ENCODE peak calls at places on chromosomes 11 and 22, in seven cellular contexts. One of them, this sample, is unnamed. For H3K4me1, the result is how much of the 10 kb centered on the place peaks cover.

GRCh38 chr11:73404048-73404447 is 27.8 kb downstream of the RELT start:
- DNase-seq in kidney: no peak
- DNase-seq in PC-3: peak
- DNase-seq in IMR-90: peak
- DNase-seq in colonic mucosa: no peak
- DNase-seq in left lung: peak
- DNase-seq in testis: peak
- DNase-seq in this sample: peak

GRCh38 chr11:12223771-12224536 is 113.6 kb downstream of the MICAL2 start:
- DNase-seq in IMR-90: peak
- DNase-seq in left lung: no peak
- DNase-seq in kidney: no peak
- DNase-seq in colonic mucosa: peak
- DNase-seq in testis: no peak
- DNase-seq in PC-3: peak
- DNase-seq in this sample: no peak

GRCh38 chr11:102421262-102421661 is 31.3 kb downstream of the TMEM123 start:
- DNase-seq in left lung: no peak
- DNase-seq in colonic mucosa: no peak
- DNase-seq in kidney: no peak
- DNase-seq in PC-3: no peak
- DNase-seq in testis: no peak
- DNase-seq in IMR-90: no peak
- DNase-seq in this sample: no peak

GRCh38 chr11:1353383-1354124 is 36.2 kb upstream of the BRSK2 start:
- DNase-seq in kidney: no peak
- DNase-seq in colonic mucosa: no peak
- DNase-seq in IMR-90: no peak
- DNase-seq in PC-3: no peak
- DNase-seq in testis: no peak
- DNase-seq in left lung: no peak
- DNase-seq in this sample: no peak

GRCh38 chr22:23064381-23065068 is 5.8 kb upstream of the GNAZ start:
- DNase-seq in PC-3: no peak
- DNase-seq in IMR-90: no peak
- DNase-seq in colonic mucosa: no peak
- DNase-seq in kidney: peak
- DNase-seq in left lung: peak
- DNase-seq in testis: peak
- DNase-seq in this sample: peak

GRCh38 chr11:86891020-86891419 is 64.2 kb downstream of the FZD4 start:
- DNase-seq in colonic mucosa: no peak
- DNase-seq in IMR-90: no peak
- DNase-seq in PC-3: no peak
- DNase-seq in left lung: no peak
- DNase-seq in kidney: no peak
- DNase-seq in testis: no peak
- DNase-seq in this sample: no peak

GRCh38 chr11:86360775-86361395 is 13.8 kb upstream of the CCDC81 start:
- DNase-seq in kidney: no peak
- DNase-seq in colonic mucosa: no peak
- DNase-seq in IMR-90: peak
- DNase-seq in PC-3: peak
- DNase-seq in testis: no peak
- DNase-seq in left lung: no peak
- DNase-seq in this sample: no peak

GRCh38 chr11:7451952-7452507 is 33.3 kb upstream of the OLFML1 start:
- DNase-seq in testis: no peak
- DNase-seq in left lung: no peak
- DNase-seq in PC-3: no peak
- DNase-seq in colonic mucosa: no peak
- DNase-seq in IMR-90: no peak
- DNase-seq in kidney: no peak
- DNase-seq in this sample: no peak

GRCh38 chr11:61147271-61147670 is 14.0 kb downstream of the VPS37C start:
- DNase-seq in colonic mucosa: no peak
- DNase-seq in PC-3: no peak
- DNase-seq in IMR-90: no peak
- DNase-seq in testis: no peak
- DNase-seq in kidney: no peak
- DNase-seq in left lung: no peak
- DNase-seq in this sample: peak

GRCh38 chr11:61149624-61150615 is 11.3 kb downstream of the VPS37C start:
- DNase-seq in left lung: no peak
- DNase-seq in kidney: peak
- DNase-seq in IMR-90: peak
- DNase-seq in PC-3: peak
- DNase-seq in colonic mucosa: no peak
- DNase-seq in testis: peak
- DNase-seq in this sample: peak

GRCh38 chr11:61145228-61146005 is 15.8 kb downstream of the VPS37C start:
- DNase-seq in kidney: no peak
- DNase-seq in left lung: no peak
- DNase-seq in colonic mucosa: no peak
- DNase-seq in IMR-90: no peak
- DNase-seq in testis: no peak
- DNase-seq in PC-3: no peak
- DNase-seq in this sample: peak

GRCh38 chr11:61146413-61146812 is 14.8 kb downstream of the VPS37C start:
- DNase-seq in colonic mucosa: no peak
- DNase-seq in testis: no peak
- DNase-seq in PC-3: no peak
- DNase-seq in left lung: no peak
- DNase-seq in IMR-90: no peak
- DNase-seq in kidney: no peak
- DNase-seq in this sample: peak

DNA sequence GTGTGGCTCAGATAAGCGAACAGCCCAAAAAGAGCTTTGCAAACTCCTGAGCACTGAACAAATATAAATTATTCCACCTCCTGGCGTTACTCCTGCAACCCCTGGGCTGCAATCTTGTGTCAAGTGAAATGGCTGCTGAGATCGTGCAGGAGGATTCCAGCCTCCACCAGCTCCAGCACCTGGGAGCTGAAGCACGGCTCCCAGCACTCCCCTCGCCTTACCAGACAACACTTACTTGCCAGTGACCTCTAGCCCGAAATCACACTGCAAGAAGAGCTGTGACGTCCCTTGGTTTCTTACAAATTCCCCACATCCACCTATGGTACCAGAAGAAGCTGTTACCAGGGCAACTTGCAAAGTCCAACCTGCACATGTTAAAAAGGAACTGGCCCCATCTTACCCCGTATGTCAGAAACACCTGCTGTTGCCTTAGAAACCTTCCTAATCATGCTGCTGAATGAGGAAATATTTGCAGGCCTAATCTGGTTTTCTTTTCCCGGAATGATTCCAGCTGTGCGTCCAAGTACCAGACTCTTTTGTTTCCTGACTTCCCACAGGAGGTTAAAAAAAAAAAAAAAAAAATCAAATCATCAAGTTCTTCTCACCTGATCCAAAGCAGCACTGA is 13.1 kb downstream of the VPS37C start:
- DNase-seq in IMR-90: no peak
- DNase-seq in PC-3: no peak
- DNase-seq in left lung: no peak
- DNase-seq in testis: no peak
- DNase-seq in kidney: no peak
- DNase-seq in colonic mucosa: no peak
- DNase-seq in this sample: peak
- H3K4me1 ChIP-seq in IMR-90: under half
- H3K4me1 ChIP-seq in PC-3: under half
- H3K4me1 ChIP-seq in left lung: under half
- H3K4me1 ChIP-seq in testis: under half
- H3K4me1 ChIP-seq in kidney: under half
- H3K4me1 ChIP-seq in colonic mucosa: under half
- H3K4me1 ChIP-seq in this sample: half or more

GRCh38 chr11:30876228-30876627 is 290.1 kb upstream of the MPPED2 start:
- DNase-seq in IMR-90: no peak
- DNase-seq in left lung: no peak
- DNase-seq in testis: no peak
- DNase-seq in kidney: no peak
- DNase-seq in PC-3: no peak
- DNase-seq in colonic mucosa: no peak
- DNase-seq in this sample: no peak

GRCh38 chr11:30879322-30880020 is 293.3 kb upstream of the MPPED2 start:
- DNase-seq in testis: no peak
- DNase-seq in colonic mucosa: peak
- DNase-seq in PC-3: no peak
- DNase-seq in left lung: no peak
- DNase-seq in kidney: no peak
- DNase-seq in IMR-90: no peak
- DNase-seq in this sample: no peak

GRCh38 chr11:30873924-30874323 is 287.8 kb upstream of the MPPED2 start:
- DNase-seq in colonic mucosa: no peak
- DNase-seq in kidney: no peak
- DNase-seq in PC-3: no peak
- DNase-seq in left lung: no peak
- DNase-seq in IMR-90: no peak
- DNase-seq in testis: peak
- DNase-seq in this sample: no peak

GRCh38 chr11:30878400-30878799 is 292.2 kb upstream of the MPPED2 start:
- DNase-seq in testis: no peak
- DNase-seq in left lung: no peak
- DNase-seq in kidney: no peak
- DNase-seq in colonic mucosa: no peak
- DNase-seq in PC-3: no peak
- DNase-seq in IMR-90: no peak
- DNase-seq in this sample: no peak

DNA sequence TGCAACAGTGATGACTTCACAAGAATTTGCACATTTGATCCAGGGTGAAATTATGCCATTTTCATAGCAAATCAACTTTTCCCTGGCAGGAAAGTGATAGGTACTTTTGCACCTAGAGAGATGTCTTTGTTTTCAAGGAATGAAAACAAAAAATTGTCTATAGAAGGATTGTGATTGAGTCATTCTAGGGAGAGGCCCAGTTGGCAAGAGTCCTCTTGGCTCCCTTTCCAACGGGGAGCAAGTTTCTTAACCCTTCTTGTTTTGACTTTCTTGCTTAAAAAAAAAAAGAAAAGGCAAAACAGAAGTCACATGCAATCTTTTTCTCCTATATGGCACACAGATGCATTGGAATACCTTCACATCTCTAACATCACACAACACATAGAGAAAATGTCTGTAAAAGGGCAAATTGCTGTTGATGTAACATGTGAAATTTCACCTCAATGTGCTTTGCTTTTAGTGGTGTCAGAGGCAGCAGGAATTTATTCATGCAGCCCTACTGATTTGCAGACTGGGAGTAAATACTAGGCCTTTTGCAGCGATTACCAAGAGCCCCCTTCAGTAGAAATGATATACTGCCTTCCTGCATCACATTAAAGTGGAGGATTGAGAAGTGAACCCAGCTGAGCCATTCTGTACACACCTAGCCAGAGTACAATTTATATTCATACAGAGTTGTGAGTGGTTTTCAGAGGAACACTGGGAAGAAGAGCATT is 290.7 kb upstream of the MPPED2 start:
- DNase-seq in left lung: no peak
- DNase-seq in kidney: no peak
- DNase-seq in IMR-90: no peak
- DNase-seq in PC-3: no peak
- DNase-seq in testis: no peak
- DNase-seq in colonic mucosa: no peak
- DNase-seq in this sample: no peak
- H3K4me3 ChIP-seq in left lung: no peak
- H3K4me3 ChIP-seq in kidney: no peak
- H3K4me3 ChIP-seq in IMR-90: no peak
- H3K4me3 ChIP-seq in PC-3: no peak
- H3K4me3 ChIP-seq in testis: no peak
- H3K4me3 ChIP-seq in colonic mucosa: no peak
- H3K4me3 ChIP-seq in this sample: no peak

DNA sequence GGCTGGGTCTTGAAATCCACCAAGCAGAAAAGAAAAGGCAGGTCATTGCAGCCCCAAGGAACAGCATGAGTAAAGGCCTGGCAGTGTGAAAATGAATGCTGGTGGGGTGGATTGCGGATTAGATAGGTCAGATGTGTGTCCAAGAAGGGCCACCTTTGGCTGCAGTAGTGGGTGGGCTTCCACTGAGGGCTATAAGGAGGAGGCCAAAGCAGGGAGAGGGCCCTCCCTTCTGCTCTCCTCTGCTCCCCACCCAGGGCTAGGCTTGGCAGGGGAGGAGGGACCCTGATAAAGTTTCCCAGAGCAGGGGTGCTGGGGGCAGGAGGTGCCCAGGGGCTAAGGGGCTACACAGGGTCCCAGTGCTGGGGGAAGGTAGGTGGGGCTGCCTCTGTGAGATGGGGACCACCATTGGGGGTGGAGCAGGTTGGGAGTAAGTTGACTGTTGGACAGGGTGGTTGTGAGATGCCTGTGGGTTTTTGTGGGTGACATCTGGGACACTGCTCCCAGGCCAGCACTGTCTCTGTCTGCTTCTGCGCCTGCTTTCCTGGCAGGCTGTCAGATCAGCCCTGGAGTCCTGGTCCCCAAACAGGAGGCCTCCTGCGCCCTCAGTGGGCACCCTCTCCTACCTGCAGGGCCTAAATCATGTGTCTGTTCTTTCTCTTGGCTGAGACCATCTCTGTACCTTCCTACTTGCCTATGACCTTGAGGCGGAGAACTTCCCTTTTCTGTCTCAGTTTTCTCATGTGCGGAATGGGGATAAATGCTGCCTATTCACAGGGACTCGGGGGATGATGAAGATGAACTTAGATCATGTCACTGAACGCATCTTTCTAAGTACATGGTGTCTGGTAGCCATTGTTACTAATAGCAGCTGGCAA is 1.9 kb downstream of the CAPN5 start:
- DNase-seq in IMR-90: no peak
- DNase-seq in PC-3: no peak
- DNase-seq in left lung: no peak
- DNase-seq in colonic mucosa: no peak
- DNase-seq in testis: no peak
- DNase-seq in kidney: no peak
- DNase-seq in this sample: no peak
- H3K4me1 ChIP-seq in IMR-90: under half
- H3K4me1 ChIP-seq in PC-3: under half
- H3K4me1 ChIP-seq in left lung: under half
- H3K4me1 ChIP-seq in colonic mucosa: under half
- H3K4me1 ChIP-seq in testis: half or more
- H3K4me1 ChIP-seq in kidney: under half
- H3K4me1 ChIP-seq in this sample: under half

DNA sequence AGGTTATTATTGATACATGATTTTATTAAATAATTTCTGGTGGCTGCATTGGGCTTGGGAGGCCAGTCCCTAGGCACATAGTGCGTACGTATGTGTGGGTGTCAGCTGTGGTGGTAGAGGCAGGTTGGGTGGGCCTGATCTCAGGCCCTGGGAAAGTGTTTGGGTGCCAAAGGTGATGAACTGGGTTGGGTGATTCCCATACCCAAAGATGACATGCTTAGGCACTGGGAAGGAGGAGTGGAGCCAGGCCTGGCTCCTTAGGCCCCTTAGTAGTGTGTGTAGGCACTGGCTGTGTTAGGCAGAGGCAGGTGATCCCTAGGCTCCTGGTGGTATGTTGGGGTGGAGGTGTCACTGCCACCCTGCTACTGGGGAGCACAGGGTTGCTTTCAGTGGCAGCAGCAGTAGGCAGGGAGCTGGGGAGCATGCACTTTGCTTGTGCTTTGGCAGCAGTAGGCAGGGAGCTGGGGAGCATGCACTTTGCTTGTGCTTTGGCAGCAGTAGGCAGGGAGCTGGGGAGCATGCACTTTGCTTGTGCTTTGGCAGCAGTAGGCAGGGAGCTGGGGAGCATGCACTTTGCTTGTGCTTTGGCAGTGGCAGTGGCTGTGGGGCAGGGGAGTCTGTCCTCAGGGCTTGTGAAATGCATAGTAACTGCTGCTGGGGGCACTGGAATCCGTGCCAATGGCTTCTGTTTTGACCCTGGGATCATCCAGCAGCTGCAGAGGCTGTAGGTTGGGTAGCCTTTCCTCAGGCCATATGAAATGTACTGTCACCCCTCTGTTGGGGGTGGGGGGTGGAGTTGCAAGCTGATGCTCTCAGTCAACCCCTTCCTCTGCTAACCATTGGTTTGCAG is 84.4 kb downstream of the RRM1 start:
- DNase-seq in PC-3: no peak
- DNase-seq in colonic mucosa: no peak
- DNase-seq in kidney: no peak
- DNase-seq in testis: no peak
- DNase-seq in IMR-90: no peak
- DNase-seq in left lung: peak
- DNase-seq in this sample: no peak
- H3K4me3 ChIP-seq in PC-3: no peak
- H3K4me3 ChIP-seq in colonic mucosa: no peak
- H3K4me3 ChIP-seq in kidney: no peak
- H3K4me3 ChIP-seq in testis: no peak
- H3K4me3 ChIP-seq in IMR-90: no peak
- H3K4me3 ChIP-seq in left lung: no peak
- H3K4me3 ChIP-seq in this sample: no peak

This sample was measured in lower lobe of right lung.